ENCODE peak calls at places on chromosomes 11 and 22, in five cellular contexts. G is mesendoderm, A is hepatocyte, C is right atrium auricular region, I is iPS DF 6.9. H is an unnamed sample.

GRCh38 chr11:2202900-2203439 is 31.4 kb upstream of the TH start:
- DNase-seq in G (no peak), A (no peak), C (no peak), I (no peak), H (peak; percentile 55)

GRCh38 chr11:76706667-76707066 is 36.1 kb upstream of the LRRC32 start:
- DNase-seq in A (no peak), I (no peak), G (no peak), C (no peak), H (peak; percentile 9)

GRCh38 chr11:69122642-69123431 is 32.9 kb upstream of the SMIM38 start:
- DNase-seq in G (peak; percentile 98), C (peak; percentile 74), I (peak; percentile 74), A (peak; percentile 92), H (peak; percentile 96)

GRCh38 chr22:37842015-37842793 is 1.9 kb downstream of the ANKRD54 start:
- DNase-seq in C (no peak), I (no peak), G (no peak), A (peak; percentile 67), H (no peak)

GRCh38 chr11:36744375-36745168 is 146.5 kb upstream of the RAG2 start:
- DNase-seq in A (peak; percentile 86), C (peak; percentile 79), I (peak; percentile 64), G (peak; percentile 80), H (peak; percentile 64)

GRCh38 chr11:18563090-18563730 is 25.3 kb downstream of the UEVLD start:
- DNase-seq in I (no peak), A (no peak), C (no peak), G (no peak), H (no peak)

GRCh38 chr11:73346186-73346935 is 29.8 kb upstream of the RELT start:
- DNase-seq in A (no peak), C (no peak), G (no peak), I (no peak), H (no peak)

GRCh38 chr11:2929880-2930704 is 872 bp upstream of the PHLDA2 start:
- DNase-seq in A (peak; percentile 84), G (peak; percentile 74), C (no peak), I (no peak), H (peak; percentile 92)

GRCh38 chr11:129251067-129251466 is 58.9 kb upstream of the ARHGAP32 start:
- DNase-seq in G (no peak), I (no peak), A (no peak), C (no peak), H (no peak)

GRCh38 chr11:74696932-74697687 is 34.1 kb downstream of the CHRDL2 start:
- DNase-seq in A (peak; percentile 76), G (peak; percentile 65), C (peak; percentile 93), I (no peak), H (peak; percentile 79)

GRCh38 chr22:34414467-34415440 is 494.5 kb upstream of the LARGE1 start:
- DNase-seq in C (no peak), A (peak; percentile 92), I (peak; percentile 93), G (peak; percentile 98), H (peak; percentile 58)

GRCh38 chr11:57513446-57513795 is 2.1 kb downstream of the SLC43A1 start:
- DNase-seq in C (no peak), I (no peak), A (no peak), G (no peak), H (no peak)

GRCh38 chr22:19518568-19519030 is 5.6 kb downstream of the CLDN5 start:
- DNase-seq in I (no peak), C (no peak), G (no peak), A (no peak), H (no peak)

GRCh38 chr22:49422668-49423067 is 405.0 kb downstream of the BRD1 start:
- DNase-seq in G (no peak), I (no peak), C (no peak), A (no peak), H (no peak)

GRCh38 chr11:1231396-1232327 is 8.8 kb downstream of the MUC5B start:
- DNase-seq in I (no peak), G (no peak), A (no peak), C (no peak), H (peak; percentile 74)

DNA sequence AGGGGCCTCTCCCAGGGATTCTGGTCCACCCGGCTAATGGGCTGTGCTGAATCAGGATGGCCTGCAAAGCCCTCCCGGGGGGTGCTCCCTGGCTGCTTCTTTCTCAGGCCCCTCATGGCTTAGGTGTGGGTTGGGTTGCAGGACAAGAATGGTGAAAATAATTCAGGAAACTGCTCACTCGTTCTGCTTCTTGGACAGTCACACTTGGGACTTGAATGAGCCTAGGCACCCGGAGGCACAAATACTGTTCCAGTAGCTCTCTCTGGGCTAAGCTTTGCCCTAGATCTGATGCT is 83.2 kb downstream of the TRIM29 start:
- DNase-seq in A (no peak), I (no peak), C (peak; percentile 52), G (no peak), H (no peak)
- H3K27me3 ChIP-seq in A (no peaks in the 10 kb centered on the region), I (no peaks in the 10 kb centered on the region), C (no peaks in the 10 kb centered on the region), G (no peaks in the 10 kb centered on the region), H (no peaks in the 10 kb centered on the region)

DNA sequence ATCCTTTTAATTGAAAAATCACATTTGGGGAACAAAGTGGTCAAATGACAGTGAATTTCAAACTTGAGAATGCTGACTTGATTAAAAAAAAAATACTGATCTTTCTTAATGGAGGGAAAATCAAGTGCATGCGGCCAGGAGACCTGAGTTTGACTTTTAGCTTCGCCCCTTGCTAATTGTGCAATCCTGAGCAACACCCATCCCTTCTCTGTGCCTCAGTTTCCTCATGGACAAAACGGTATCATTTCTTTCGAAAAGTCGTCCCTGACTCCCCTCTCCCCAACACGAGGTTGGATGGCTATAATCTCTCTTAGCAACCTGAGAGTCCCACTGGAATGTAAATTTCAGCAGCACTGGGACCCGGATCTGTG is 959 bp upstream of the FJX1 start:
- DNase-seq in G (no peak), I (no peak), A (no peak), C (no peak), H (no peak)
- H3K27me3 ChIP-seq in G (no peaks in the 10 kb centered on the region), I (peaks cover 1% of the 10 kb centered on the region), A (no peaks in the 10 kb centered on the region), C (no peaks in the 10 kb centered on the region), H (peaks cover 29% of the 10 kb centered on the region)

DNA sequence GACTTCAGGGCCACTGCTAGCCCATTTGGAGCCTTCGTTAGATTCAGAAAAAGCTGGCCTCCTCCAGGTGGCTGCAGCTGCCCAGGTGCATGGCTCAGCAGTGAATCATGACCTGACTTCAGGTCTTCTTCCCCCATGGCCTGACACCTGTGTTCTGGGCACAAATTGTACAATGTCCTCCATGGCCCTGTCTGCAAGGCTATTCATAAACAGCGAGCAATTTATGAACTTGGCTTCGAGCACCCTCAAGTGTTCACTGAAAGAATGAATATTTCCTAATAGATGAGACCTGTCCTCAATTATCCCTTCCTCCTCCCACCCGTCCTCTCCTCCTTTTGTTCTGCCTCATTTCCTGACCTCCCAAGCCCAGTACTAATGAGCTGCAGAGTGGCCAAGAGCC is 12.2 kb upstream of the VPS37C start:
- DNase-seq in G (no peak), C (no peak), A (no peak), I (no peak), H (peak; percentile 4)
- H3K27me3 ChIP-seq in G (no peaks in the 10 kb centered on the region), C (no peaks in the 10 kb centered on the region), A (no peaks in the 10 kb centered on the region), I (no peaks in the 10 kb centered on the region), H (no peaks in the 10 kb centered on the region)

DNA sequence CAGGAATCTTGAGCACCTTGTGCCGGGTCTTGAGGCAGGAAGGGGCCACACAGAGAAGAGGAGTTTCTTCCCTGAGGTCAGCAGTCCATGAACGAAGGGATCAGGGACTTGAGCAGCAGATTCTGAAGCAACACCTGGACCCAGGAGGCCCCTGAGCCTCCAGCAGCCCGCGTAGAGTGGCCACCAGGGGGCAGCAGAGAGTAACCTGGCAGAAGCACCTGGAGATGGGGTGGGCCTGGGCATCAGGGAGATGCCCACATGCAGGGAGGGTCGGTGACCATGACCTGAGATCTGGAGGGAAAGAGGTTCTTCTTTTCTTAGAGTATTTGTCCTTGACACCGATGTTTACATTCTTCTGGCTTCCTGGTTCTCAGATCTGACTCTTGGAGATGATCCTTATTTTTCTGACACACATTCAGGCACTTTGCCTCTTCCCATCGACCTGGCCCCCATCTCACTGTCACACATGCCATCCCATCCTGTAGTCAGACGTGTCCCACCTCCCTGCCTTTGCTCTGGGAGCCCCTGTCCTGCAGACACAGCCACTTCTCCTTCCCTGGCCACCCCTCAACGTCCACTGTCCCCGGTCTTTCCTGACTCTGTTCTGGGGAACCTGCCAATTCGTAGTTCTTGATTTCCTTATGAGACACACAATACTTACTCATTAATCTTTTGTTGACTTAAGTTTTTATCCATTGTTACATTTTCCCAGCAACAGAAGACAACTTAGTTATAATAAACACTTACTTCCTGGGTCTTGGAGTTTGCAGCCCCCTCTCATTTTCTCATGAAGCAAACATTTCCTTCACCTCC is 66.5 kb downstream of the GGTLC2 start:
- DNase-seq in G (peak; percentile 37), I (no peak), C (peak; percentile 58), A (peak; percentile 75), H (peak; percentile 85)
- H3K27me3 ChIP-seq in G (no peaks in the 10 kb centered on the region), I (peaks cover 14% of the 10 kb centered on the region), C (no peaks in the 10 kb centered on the region), A (no peaks in the 10 kb centered on the region), H (peaks cover 46% of the 10 kb centered on the region)

GRCh38 chr22:46411347-46411746 is 75.8 kb downstream of the TRMU start:
- DNase-seq in A (no peak), C (no peak), I (no peak), G (no peak), H (no peak)
- H3K27me3 ChIP-seq in A (no peaks in the 10 kb centered on the region), C (no peaks in the 10 kb centered on the region), I (no peaks in the 10 kb centered on the region), G (no peaks in the 10 kb centered on the region), H (no peaks in the 10 kb centered on the region)

GRCh38 chr22:36612458-36612857 is 83.5 kb upstream of the EIF3D start:
- DNase-seq in G (no peak), C (no peak), I (no peak), A (no peak), H (no peak)

GRCh38 chr22:36613958-36614357 is 85.0 kb upstream of the EIF3D start:
- DNase-seq in G (peak; percentile 18), C (no peak), I (no peak), A (no peak), H (no peak)

GRCh38 chr22:36619797-36620390 is 83.7 kb downstream of the CACNG2 start:
- DNase-seq in I (no peak), G (no peak), A (no peak), C (no peak), H (no peak)

GRCh38 chr22:36616682-36617081 is 86.9 kb downstream of the CACNG2 start:
- DNase-seq in I (no peak), G (no peak), C (no peak), A (no peak), H (no peak)

GRCh38 chr22:36617694-36618522 is 85.6 kb downstream of the CACNG2 start:
- DNase-seq in C (no peak), I (no peak), A (no peak), G (no peak), H (no peak)
- H3K27me3 ChIP-seq in C (no peaks in the 10 kb centered on the region), I (no peaks in the 10 kb centered on the region), A (peaks cover 26% of the 10 kb centered on the region), G (no peaks in the 10 kb centered on the region), H (no peaks in the 10 kb centered on the region)

DNA sequence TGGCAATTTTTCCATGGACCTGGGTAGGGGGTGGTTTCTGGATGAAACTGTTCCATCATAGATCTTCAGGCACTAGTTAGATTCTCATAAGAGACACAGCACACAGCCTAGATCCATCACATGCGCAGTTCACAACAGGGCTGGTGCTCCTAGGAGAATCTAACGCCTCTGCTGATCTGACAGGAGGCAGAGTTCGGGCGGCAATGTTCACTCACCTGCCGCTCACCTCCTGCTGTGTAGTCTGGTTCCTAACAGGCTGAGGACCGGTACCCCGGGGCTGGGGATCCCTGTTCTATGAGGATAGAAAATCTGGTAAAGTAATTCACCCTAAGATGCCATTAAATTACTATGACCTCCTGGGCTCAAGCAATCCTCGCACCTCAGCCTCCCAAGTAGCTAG is 318.0 kb downstream of the KIRREL3 start:
- DNase-seq in C (no peak), A (no peak), G (no peak), I (no peak), H (no peak)
- H3K27me3 ChIP-seq in C (no peaks in the 10 kb centered on the region), A (peaks cover 26% of the 10 kb centered on the region), G (no peaks in the 10 kb centered on the region), I (no peaks in the 10 kb centered on the region), H (no peaks in the 10 kb centered on the region)

H was measured in H7.